ENCODE peak calls at places on chromosome 20, in nine cellular contexts. One of them, this sample, is unnamed.

GRCh38 chr20:37311710-37312355 is 22.4 kb downstream of the MANBAL start:
- DNase-seq in HL-60: no peak
- DNase-seq in left lung: peak; percentile 10
- DNase-seq in aorta: no peak
- DNase-seq in left ventricle myocardium inferior: no peak
- DNase-seq in AG04450: no peak
- DNase-seq in ascending aorta: no peak
- DNase-seq in CD8-positive, alpha-beta memory T cell: no peak
- DNase-seq in HCT116: no peak
- DNase-seq in this sample: no peak

GRCh38 chr20:41348430-41349172 is 8.0 kb downstream of the LPIN3 start:
- DNase-seq in HL-60: no peak
- DNase-seq in left lung: no peak
- DNase-seq in aorta: no peak
- DNase-seq in left ventricle myocardium inferior: no peak
- DNase-seq in AG04450: no peak
- DNase-seq in ascending aorta: no peak
- DNase-seq in CD8-positive, alpha-beta memory T cell: no peak
- DNase-seq in HCT116: no peak
- DNase-seq in this sample: no peak

GRCh38 chr20:1434571-1435336 is 31.9 kb downstream of the NSFL1C start:
- DNase-seq in HL-60: peak; percentile 94
- DNase-seq in left lung: peak; percentile 64
- DNase-seq in aorta: peak; percentile 53
- DNase-seq in left ventricle myocardium inferior: no peak
- DNase-seq in AG04450: peak; percentile 78
- DNase-seq in ascending aorta: peak; percentile 23
- DNase-seq in CD8-positive, alpha-beta memory T cell: peak; percentile 60
- DNase-seq in HCT116: no peak
- DNase-seq in this sample: peak; percentile 37

GRCh38 chr20:62832212-62832922 is 15.5 kb downstream of the COL9A3 start:
- DNase-seq in HL-60: peak; percentile 98
- DNase-seq in left lung: peak; percentile 80
- DNase-seq in aorta: peak; percentile 74
- DNase-seq in left ventricle myocardium inferior: no peak
- DNase-seq in AG04450: no peak
- DNase-seq in ascending aorta: no peak
- DNase-seq in CD8-positive, alpha-beta memory T cell: no peak
- DNase-seq in HCT116: peak; percentile 51
- DNase-seq in this sample: no peak

GRCh38 chr20:10863337-10864060 is 189.7 kb upstream of the JAG1 start:
- DNase-seq in HL-60: no peak
- DNase-seq in left lung: no peak
- DNase-seq in aorta: peak; percentile 54
- DNase-seq in left ventricle myocardium inferior: peak; percentile 27
- DNase-seq in AG04450: peak; percentile 39
- DNase-seq in ascending aorta: no peak
- DNase-seq in CD8-positive, alpha-beta memory T cell: no peak
- DNase-seq in HCT116: peak; percentile 23
- DNase-seq in this sample: no peak

GRCh38 chr20:63134201-63134612 is 81.7 kb downstream of the YTHDF1 start:
- DNase-seq in HL-60: no peak
- DNase-seq in left lung: peak; percentile 20
- DNase-seq in aorta: peak; percentile 32
- DNase-seq in left ventricle myocardium inferior: no peak
- DNase-seq in AG04450: no peak
- DNase-seq in ascending aorta: no peak
- DNase-seq in CD8-positive, alpha-beta memory T cell: no peak
- DNase-seq in HCT116: no peak
- DNase-seq in this sample: no peak

GRCh38 chr20:40017765-40018164 is 671.3 kb downstream of the MAFB start:
- DNase-seq in HL-60: no peak
- DNase-seq in left lung: no peak
- DNase-seq in aorta: no peak
- DNase-seq in left ventricle myocardium inferior: no peak
- DNase-seq in AG04450: no peak
- DNase-seq in ascending aorta: no peak
- DNase-seq in CD8-positive, alpha-beta memory T cell: no peak
- DNase-seq in HCT116: no peak
- DNase-seq in this sample: no peak

GRCh38 chr20:46289416-46289815 is 18.9 kb downstream of the CDH22 start:
- DNase-seq in HL-60: no peak
- DNase-seq in left lung: no peak
- DNase-seq in aorta: no peak
- DNase-seq in left ventricle myocardium inferior: no peak
- DNase-seq in AG04450: no peak
- DNase-seq in ascending aorta: no peak
- DNase-seq in CD8-positive, alpha-beta memory T cell: no peak
- DNase-seq in HCT116: no peak
- DNase-seq in this sample: no peak

GRCh38 chr20:31967830-31968249 is at the start of gene XKR7:
- DNase-seq in HL-60: peak; percentile 58
- DNase-seq in left lung: no peak
- DNase-seq in aorta: no peak
- DNase-seq in left ventricle myocardium inferior: no peak
- DNase-seq in AG04450: no peak
- DNase-seq in ascending aorta: no peak
- DNase-seq in CD8-positive, alpha-beta memory T cell: no peak
- DNase-seq in HCT116: no peak
- DNase-seq in this sample: no peak

GRCh38 chr20:12201289-12201991 is 283.7 kb downstream of the BTBD3 start:
- DNase-seq in HL-60: no peak
- DNase-seq in left lung: no peak
- DNase-seq in aorta: no peak
- DNase-seq in left ventricle myocardium inferior: peak; percentile 17
- DNase-seq in AG04450: no peak
- DNase-seq in ascending aorta: no peak
- DNase-seq in CD8-positive, alpha-beta memory T cell: no peak
- DNase-seq in HCT116: no peak
- DNase-seq in this sample: no peak

GRCh38 chr20:44154521-44155001 is 32.4 kb downstream of the JPH2 start:
- DNase-seq in HL-60: no peak
- DNase-seq in left lung: no peak
- DNase-seq in aorta: peak; percentile 55
- DNase-seq in left ventricle myocardium inferior: no peak
- DNase-seq in AG04450: no peak
- DNase-seq in ascending aorta: no peak
- DNase-seq in CD8-positive, alpha-beta memory T cell: no peak
- DNase-seq in HCT116: no peak
- DNase-seq in this sample: no peak
- H3K27ac ChIP-seq in HL-60: no peak overlapping the region
- H3K27ac ChIP-seq in left lung: no peak overlapping the region
- H3K27ac ChIP-seq in aorta: peak overlapping the region; percentile 79
- H3K27ac ChIP-seq in left ventricle myocardium inferior: peak overlapping the region; percentile 90
- H3K27ac ChIP-seq in AG04450: no peak overlapping the region
- H3K27ac ChIP-seq in ascending aorta: peak overlapping the region; percentile 95
- H3K27ac ChIP-seq in CD8-positive, alpha-beta memory T cell: no peak overlapping the region
- H3K27ac ChIP-seq in HCT116: no peak overlapping the region
- H3K27ac ChIP-seq in this sample: no peak overlapping the region

GRCh38 chr20:35887393-35888064 is 66.8 kb downstream of the SCAND1 start:
- DNase-seq in HL-60: peak; percentile 64
- DNase-seq in left lung: no peak
- DNase-seq in aorta: no peak
- DNase-seq in left ventricle myocardium inferior: no peak
- DNase-seq in AG04450: no peak
- DNase-seq in ascending aorta: no peak
- DNase-seq in CD8-positive, alpha-beta memory T cell: no peak
- DNase-seq in HCT116: no peak
- DNase-seq in this sample: no peak

GRCh38 chr20:35885212-35885611 is 69.1 kb downstream of the SCAND1 start:
- DNase-seq in HL-60: no peak
- DNase-seq in left lung: no peak
- DNase-seq in aorta: no peak
- DNase-seq in left ventricle myocardium inferior: no peak
- DNase-seq in AG04450: no peak
- DNase-seq in ascending aorta: no peak
- DNase-seq in CD8-positive, alpha-beta memory T cell: no peak
- DNase-seq in HCT116: no peak
- DNase-seq in this sample: no peak

GRCh38 chr20:35888659-35889058 is 65.6 kb downstream of the SCAND1 start:
- DNase-seq in HL-60: no peak
- DNase-seq in left lung: no peak
- DNase-seq in aorta: no peak
- DNase-seq in left ventricle myocardium inferior: no peak
- DNase-seq in AG04450: no peak
- DNase-seq in ascending aorta: no peak
- DNase-seq in CD8-positive, alpha-beta memory T cell: no peak
- DNase-seq in HCT116: no peak
- DNase-seq in this sample: no peak

GRCh38 chr20:35884541-35884865 is 69.8 kb downstream of the SCAND1 start:
- DNase-seq in HL-60: no peak
- DNase-seq in left lung: no peak
- DNase-seq in aorta: no peak
- DNase-seq in left ventricle myocardium inferior: no peak
- DNase-seq in AG04450: no peak
- DNase-seq in ascending aorta: no peak
- DNase-seq in CD8-positive, alpha-beta memory T cell: no peak
- DNase-seq in HCT116: no peak
- DNase-seq in this sample: no peak

GRCh38 chr20:35886537-35886936 is 67.8 kb downstream of the SCAND1 start:
- DNase-seq in HL-60: no peak
- DNase-seq in left lung: no peak
- DNase-seq in aorta: no peak
- DNase-seq in left ventricle myocardium inferior: peak; percentile 57
- DNase-seq in AG04450: no peak
- DNase-seq in ascending aorta: no peak
- DNase-seq in CD8-positive, alpha-beta memory T cell: no peak
- DNase-seq in HCT116: no peak
- DNase-seq in this sample: no peak
- H3K27ac ChIP-seq in HL-60: no peak overlapping the region
- H3K27ac ChIP-seq in left lung: no peak overlapping the region
- H3K27ac ChIP-seq in aorta: peak overlapping the region; percentile 21
- H3K27ac ChIP-seq in left ventricle myocardium inferior: peak overlapping the region; percentile 76
- H3K27ac ChIP-seq in AG04450: no peak overlapping the region
- H3K27ac ChIP-seq in ascending aorta: peak overlapping the region; percentile 31
- H3K27ac ChIP-seq in CD8-positive, alpha-beta memory T cell: no peak overlapping the region
- H3K27ac ChIP-seq in HCT116: no peak overlapping the region
- H3K27ac ChIP-seq in this sample: no peak overlapping the region

DNA sequence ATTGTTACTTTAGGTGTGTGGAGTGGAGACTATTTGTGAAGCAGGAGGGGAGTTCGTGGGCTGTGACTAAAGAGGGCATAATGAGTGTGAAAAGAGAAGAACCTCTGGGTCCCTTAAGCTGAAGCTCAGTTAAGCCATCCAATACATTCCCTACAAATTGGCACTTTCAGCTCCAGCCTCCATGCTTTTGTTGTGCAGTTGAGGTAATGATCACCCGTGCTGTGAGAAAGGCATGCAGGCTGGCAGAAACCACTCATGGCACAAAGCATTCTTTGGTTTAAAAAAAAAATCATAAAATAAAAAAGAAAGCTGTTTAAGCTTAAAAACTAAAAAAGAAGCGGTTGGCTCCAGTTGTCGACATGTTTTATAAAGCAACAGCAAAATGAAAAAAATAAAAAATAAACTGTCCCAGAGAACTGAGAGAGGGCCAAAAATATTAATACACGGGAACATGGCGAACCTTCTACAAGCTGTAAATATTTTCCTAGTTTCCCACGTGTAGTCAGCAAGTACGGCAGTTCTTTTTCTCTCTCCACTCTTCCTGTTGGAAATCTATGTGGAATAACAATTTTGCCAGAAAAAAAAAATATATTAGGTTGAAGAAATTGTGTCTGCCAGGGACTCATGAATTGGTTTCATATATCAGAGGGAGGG is 82.2 kb downstream of the ANKRD60 start:
- DNase-seq in HL-60: no peak
- DNase-seq in left lung: no peak
- DNase-seq in aorta: no peak
- DNase-seq in left ventricle myocardium inferior: no peak
- DNase-seq in AG04450: no peak
- DNase-seq in ascending aorta: no peak
- DNase-seq in CD8-positive, alpha-beta memory T cell: no peak
- DNase-seq in HCT116: no peak
- DNase-seq in this sample: no peak
- H3K27ac ChIP-seq in HL-60: no peak overlapping the region
- H3K27ac ChIP-seq in left lung: no peak overlapping the region
- H3K27ac ChIP-seq in aorta: peak overlapping the region; percentile 97
- H3K27ac ChIP-seq in left ventricle myocardium inferior: peak overlapping the region; percentile 50
- H3K27ac ChIP-seq in AG04450: no peak overlapping the region
- H3K27ac ChIP-seq in ascending aorta: peak overlapping the region; percentile 93
- H3K27ac ChIP-seq in CD8-positive, alpha-beta memory T cell: no peak overlapping the region
- H3K27ac ChIP-seq in HCT116: no peak overlapping the region
- H3K27ac ChIP-seq in this sample: no peak overlapping the region

GRCh38 chr20:25223765-25224720 is 23.8 kb upstream of the PYGB start:
- DNase-seq in HL-60: no peak
- DNase-seq in left lung: no peak
- DNase-seq in aorta: no peak
- DNase-seq in left ventricle myocardium inferior: no peak
- DNase-seq in AG04450: no peak
- DNase-seq in ascending aorta: no peak
- DNase-seq in CD8-positive, alpha-beta memory T cell: no peak
- DNase-seq in HCT116: no peak
- DNase-seq in this sample: no peak

GRCh38 chr20:25226433-25227316 is 21.2 kb upstream of the PYGB start:
- DNase-seq in HL-60: peak; percentile 68
- DNase-seq in left lung: no peak
- DNase-seq in aorta: peak; percentile 79
- DNase-seq in left ventricle myocardium inferior: peak; percentile 68
- DNase-seq in AG04450: no peak
- DNase-seq in ascending aorta: no peak
- DNase-seq in CD8-positive, alpha-beta memory T cell: no peak
- DNase-seq in HCT116: no peak
- DNase-seq in this sample: no peak

GRCh38 chr20:25227317-25227831 is 20.5 kb upstream of the PYGB start:
- DNase-seq in HL-60: no peak
- DNase-seq in left lung: no peak
- DNase-seq in aorta: peak; percentile 64
- DNase-seq in left ventricle myocardium inferior: no peak
- DNase-seq in AG04450: no peak
- DNase-seq in ascending aorta: no peak
- DNase-seq in CD8-positive, alpha-beta memory T cell: no peak
- DNase-seq in HCT116: no peak
- DNase-seq in this sample: no peak

GRCh38 chr20:25224941-25225340 is 22.9 kb upstream of the PYGB start:
- DNase-seq in HL-60: no peak
- DNase-seq in left lung: no peak
- DNase-seq in aorta: no peak
- DNase-seq in left ventricle myocardium inferior: no peak
- DNase-seq in AG04450: no peak
- DNase-seq in ascending aorta: no peak
- DNase-seq in CD8-positive, alpha-beta memory T cell: no peak
- DNase-seq in HCT116: no peak
- DNase-seq in this sample: no peak

DNA sequence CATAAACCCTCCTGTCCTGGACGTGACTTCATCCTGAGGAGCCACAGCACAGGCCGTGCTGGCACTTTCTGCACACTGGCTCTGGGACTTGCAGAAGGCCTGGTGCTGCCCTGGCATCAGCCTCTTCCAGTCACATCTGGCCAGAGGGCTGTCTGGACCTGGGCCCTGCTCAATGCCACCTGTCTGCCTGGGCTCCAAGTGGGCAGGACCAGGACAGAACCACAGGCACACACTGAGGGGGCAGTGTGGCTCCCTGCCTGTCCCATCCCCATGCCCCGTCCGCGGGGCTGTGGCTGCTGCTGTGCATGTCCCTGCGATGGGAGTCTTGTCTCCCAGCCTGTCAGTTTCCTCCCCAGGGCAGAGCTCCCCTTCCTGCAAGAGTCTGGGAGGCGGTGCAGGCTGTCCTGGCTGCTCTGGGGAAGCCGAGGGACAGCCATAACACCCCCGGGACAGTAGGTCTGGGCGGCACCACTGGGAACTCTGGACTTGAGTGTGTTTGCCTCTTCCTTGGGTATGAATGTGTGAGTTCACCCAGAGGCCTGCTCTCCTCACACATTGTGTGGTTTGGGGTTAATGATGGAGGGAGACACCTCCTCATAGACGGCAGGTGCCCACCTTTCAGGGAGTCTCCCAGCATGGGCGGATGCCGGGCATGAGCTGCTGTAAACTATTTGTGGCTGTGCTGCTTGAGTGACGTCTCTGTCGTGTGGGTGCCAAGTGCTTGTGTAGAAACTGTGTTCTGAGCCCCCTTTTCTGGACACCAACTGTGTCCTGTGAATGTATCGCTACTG is 22.0 kb upstream of the PYGB start:
- DNase-seq in HL-60: no peak
- DNase-seq in left lung: no peak
- DNase-seq in aorta: no peak
- DNase-seq in left ventricle myocardium inferior: peak; percentile 57
- DNase-seq in AG04450: no peak
- DNase-seq in ascending aorta: no peak
- DNase-seq in CD8-positive, alpha-beta memory T cell: no peak
- DNase-seq in HCT116: no peak
- DNase-seq in this sample: no peak
- H3K27ac ChIP-seq in HL-60: no peak overlapping the region
- H3K27ac ChIP-seq in left lung: no peak overlapping the region
- H3K27ac ChIP-seq in aorta: peak overlapping the region; percentile 87
- H3K27ac ChIP-seq in left ventricle myocardium inferior: peak overlapping the region; percentile 90
- H3K27ac ChIP-seq in AG04450: no peak overlapping the region
- H3K27ac ChIP-seq in ascending aorta: peak overlapping the region; percentile 93
- H3K27ac ChIP-seq in CD8-positive, alpha-beta memory T cell: no peak overlapping the region
- H3K27ac ChIP-seq in HCT116: no peak overlapping the region
- H3K27ac ChIP-seq in this sample: peak overlapping the region; percentile 66

This sample was measured in epithelial cell of prostate.